ENCODE peak calls at places on chromosomes 12 and 14, in nine cellular contexts. R is ELR, E is LoVo, J is mesenchymal stem cell, I is AG08395, L is T-helper 17 cell, N is esophagus muscularis mucosa, X is KBM-7, F is ovary. Y is an unnamed sample.

GRCh38 chr12:109900752-109901580 is 892 bp downstream of the TCHP start:
- DNase-seq in F (no peak), I (peak), J (peak), E (no peak), X (peak), L (no peak), R (peak), N (no peak), Y (peak)

GRCh38 chr14:38964630-38965029 is 138.4 kb downstream of the SEC23A start:
- DNase-seq in N (no peak), L (no peak), F (no peak), X (no peak), E (no peak), R (peak), J (peak), I (peak), Y (no peak)

GRCh38 chr14:55279384-55279783 is 8.2 kb downstream of the FBXO34 start:
- DNase-seq in J (no peak), X (no peak), R (no peak), E (no peak), F (no peak), L (no peak), N (no peak), I (no peak), Y (no peak)

GRCh38 chr14:55512421-55512820 is 67.6 kb upstream of the KTN1 start:
- DNase-seq in I (peak), N (no peak), F (no peak), E (no peak), R (no peak), L (no peak), X (no peak), J (no peak), Y (peak)

GRCh38 chr12:116662612-116663144 is 75.2 kb downstream of the SPRING1 start:
- DNase-seq in E (no peak), N (no peak), I (peak), L (no peak), J (peak), X (peak), F (peak), R (peak), Y (no peak)

GRCh38 chr14:63777024-63777423 is 49.2 kb upstream of the SGPP1 start:
- DNase-seq in X (no peak), J (peak), E (peak), F (no peak), N (no peak), R (peak), I (peak), L (no peak), Y (peak)

GRCh38 chr12:113299619-113300237 is 35.2 kb downstream of the SLC8B1 start:
- DNase-seq in N (no peak), L (no peak), R (peak), E (peak), J (peak), X (no peak), I (peak), F (peak), Y (peak)

GRCh38 chr12:47707905-47708543 is 2.2 kb upstream of the RPAP3 start:
- DNase-seq in E (no peak), J (no peak), F (no peak), R (no peak), X (peak), N (peak), I (no peak), L (no peak), Y (no peak)

GRCh38 chr12:6141048-6141447 is 16.6 kb upstream of the VWF start:
- DNase-seq in I (no peak), E (no peak), F (no peak), L (no peak), X (peak), N (no peak), R (peak), J (peak), Y (no peak)

GRCh38 chr12:66379613-66380012 is 77.3 kb downstream of the HELB start:
- DNase-seq in I (no peak), L (no peak), X (no peak), F (no peak), E (no peak), J (no peak), N (no peak), R (no peak), Y (no peak)